ENCODE peak calls at places on chromosomes 4 and X, in six cellular contexts. One of them, this sample, is unnamed.

GRCh38 chrX:19811807-19812604 is 75.4 kb downstream of the SH3KBP1 start:
- DNase-seq in HepG2: no peak
- DNase-seq in breast epithelium: no peak
- DNase-seq in HCT116: no peak
- DNase-seq in prostate gland: no peak
- DNase-seq in upper lobe of left lung: no peak
- DNase-seq in this sample: no peak

GRCh38 chr4:150366487-150366999 is 215.4 kb upstream of the MAB21L2 start:
- DNase-seq in upper lobe of left lung: no peak
- DNase-seq in HepG2: no peak
- DNase-seq in prostate gland: no peak
- DNase-seq in HCT116: no peak
- DNase-seq in breast epithelium: no peak
- DNase-seq in this sample: no peak

GRCh38 chr4:86117781-86118302 is 242.0 kb downstream of the MAPK10 start:
- DNase-seq in HepG2: no peak
- DNase-seq in prostate gland: no peak
- DNase-seq in breast epithelium: no peak
- DNase-seq in upper lobe of left lung: no peak
- DNase-seq in HCT116: no peak
- DNase-seq in this sample: no peak

GRCh38 chrX:134144231-134144630 is 92.8 kb upstream of the CCDC160 start:
- DNase-seq in HepG2: peak; percentile 25
- DNase-seq in upper lobe of left lung: no peak
- DNase-seq in prostate gland: no peak
- DNase-seq in breast epithelium: no peak
- DNase-seq in HCT116: peak; percentile 1
- DNase-seq in this sample: no peak

GRCh38 chr4:158170691-158171455 is 2.0 kb downstream of the GASK1B start:
- DNase-seq in HepG2: peak; percentile 55
- DNase-seq in HCT116: no peak
- DNase-seq in breast epithelium: peak; percentile 75
- DNase-seq in prostate gland: peak; percentile 84
- DNase-seq in upper lobe of left lung: peak; percentile 65
- DNase-seq in this sample: no peak

GRCh38 chr4:119014658-119015057 is 121.0 kb upstream of the MYOZ2 start:
- DNase-seq in HCT116: no peak
- DNase-seq in upper lobe of left lung: no peak
- DNase-seq in prostate gland: no peak
- DNase-seq in breast epithelium: no peak
- DNase-seq in HepG2: no peak
- DNase-seq in this sample: no peak

GRCh38 chr4:1469043-1469442 is 62.8 kb upstream of the NKX1-1 start:
- DNase-seq in upper lobe of left lung: no peak
- DNase-seq in breast epithelium: no peak
- DNase-seq in HepG2: no peak
- DNase-seq in HCT116: no peak
- DNase-seq in prostate gland: no peak
- DNase-seq in this sample: no peak

GRCh38 chrX:51459125-51459524 is 37.3 kb downstream of the NUDT11 start:
- DNase-seq in upper lobe of left lung: no peak
- DNase-seq in prostate gland: no peak
- DNase-seq in HCT116: peak; percentile 18
- DNase-seq in breast epithelium: no peak
- DNase-seq in HepG2: peak; percentile 3
- DNase-seq in this sample: no peak

GRCh38 chr4:6188687-6189305 is 11.6 kb downstream of the JAKMIP1 start:
- DNase-seq in prostate gland: no peak
- DNase-seq in upper lobe of left lung: no peak
- DNase-seq in breast epithelium: no peak
- DNase-seq in HCT116: no peak
- DNase-seq in HepG2: no peak
- DNase-seq in this sample: no peak

GRCh38 chrX:155966876-155967275 is 30.6 kb upstream of the IL9R start:
- DNase-seq in upper lobe of left lung: no peak
- DNase-seq in HCT116: peak; percentile 38
- DNase-seq in HepG2: peak; percentile 54
- DNase-seq in prostate gland: no peak
- DNase-seq in breast epithelium: no peak
- DNase-seq in this sample: no peak

GRCh38 chr4:73970945-73971344 is 10.9 kb downstream of the PF4 start:
- DNase-seq in breast epithelium: no peak
- DNase-seq in HCT116: no peak
- DNase-seq in HepG2: no peak
- DNase-seq in upper lobe of left lung: no peak
- DNase-seq in prostate gland: no peak
- DNase-seq in this sample: no peak

GRCh38 chrX:52839137-52839536 is 28.1 kb downstream of the XAGE5 start:
- DNase-seq in HepG2: no peak
- DNase-seq in prostate gland: no peak
- DNase-seq in HCT116: no peak
- DNase-seq in upper lobe of left lung: no peak
- DNase-seq in breast epithelium: no peak
- DNase-seq in this sample: no peak

GRCh38 chr4:53205970-53206369 is 159.9 kb downstream of the SCFD2 start:
- DNase-seq in HepG2: no peak
- DNase-seq in breast epithelium: no peak
- DNase-seq in HCT116: no peak
- DNase-seq in prostate gland: no peak
- DNase-seq in upper lobe of left lung: no peak
- DNase-seq in this sample: no peak

GRCh38 chr4:59987289-59987688 is 1212.8 kb upstream of the ADGRL3 start:
- DNase-seq in breast epithelium: no peak
- DNase-seq in prostate gland: no peak
- DNase-seq in HepG2: no peak
- DNase-seq in upper lobe of left lung: no peak
- DNase-seq in HCT116: no peak
- DNase-seq in this sample: no peak

GRCh38 chrX:44873415-44874270 is 655 bp downstream of the KDM6A start:
- DNase-seq in HCT116: no peak
- DNase-seq in upper lobe of left lung: peak; percentile 75
- DNase-seq in prostate gland: peak; percentile 8
- DNase-seq in breast epithelium: peak; percentile 36
- DNase-seq in HepG2: no peak
- DNase-seq in this sample: no peak

GRCh38 chr4:86543560-86544312 is 50.4 kb upstream of the PTPN13 start:
- DNase-seq in HCT116: no peak
- DNase-seq in prostate gland: no peak
- DNase-seq in breast epithelium: no peak
- DNase-seq in upper lobe of left lung: no peak
- DNase-seq in HepG2: no peak
- DNase-seq in this sample: no peak

GRCh38 chrX:145405012-145405411 is 157.7 kb downstream of the SPANXN1 start:
- DNase-seq in breast epithelium: no peak
- DNase-seq in HepG2: peak; percentile 1
- DNase-seq in HCT116: peak; percentile 1
- DNase-seq in prostate gland: no peak
- DNase-seq in upper lobe of left lung: no peak
- DNase-seq in this sample: peak; percentile 38

GRCh38 chrX:7943600-7944245 is 16.5 kb upstream of the PNPLA4 start:
- DNase-seq in breast epithelium: no peak
- DNase-seq in prostate gland: peak; percentile 17
- DNase-seq in upper lobe of left lung: peak; percentile 41
- DNase-seq in HepG2: no peak
- DNase-seq in HCT116: no peak
- DNase-seq in this sample: no peak

GRCh38 chrX:150587585-150588503 is 19.4 kb downstream of the MTM1 start:
- DNase-seq in breast epithelium: no peak
- DNase-seq in upper lobe of left lung: no peak
- DNase-seq in prostate gland: no peak
- DNase-seq in HepG2: no peak
- DNase-seq in HCT116: no peak
- DNase-seq in this sample: no peak

GRCh38 chr4:10204401-10205058 is 87.9 kb upstream of the WDR1 start:
- DNase-seq in HCT116: no peak
- DNase-seq in breast epithelium: no peak
- DNase-seq in HepG2: no peak
- DNase-seq in upper lobe of left lung: no peak
- DNase-seq in prostate gland: no peak
- DNase-seq in this sample: no peak

GRCh38 chr4:108483650-108484049 is 136.7 kb upstream of the RPL34 start:
- DNase-seq in breast epithelium: no peak
- DNase-seq in upper lobe of left lung: no peak
- DNase-seq in HepG2: no peak
- DNase-seq in prostate gland: no peak
- DNase-seq in HCT116: no peak
- DNase-seq in this sample: no peak

GRCh38 chrX:74449322-74449936 is 28.1 kb downstream of the SLC16A2 start:
- DNase-seq in HCT116: peak; percentile 35
- DNase-seq in HepG2: no peak
- DNase-seq in prostate gland: peak; percentile 4
- DNase-seq in breast epithelium: peak; percentile 24
- DNase-seq in upper lobe of left lung: no peak
- DNase-seq in this sample: peak; percentile 7

GRCh38 chrX:43333543-43333942 is 322.6 kb upstream of the MAOA start:
- DNase-seq in HCT116: no peak
- DNase-seq in HepG2: peak; percentile 3
- DNase-seq in prostate gland: no peak
- DNase-seq in breast epithelium: no peak
- DNase-seq in upper lobe of left lung: no peak
- DNase-seq in this sample: no peak

DNA sequence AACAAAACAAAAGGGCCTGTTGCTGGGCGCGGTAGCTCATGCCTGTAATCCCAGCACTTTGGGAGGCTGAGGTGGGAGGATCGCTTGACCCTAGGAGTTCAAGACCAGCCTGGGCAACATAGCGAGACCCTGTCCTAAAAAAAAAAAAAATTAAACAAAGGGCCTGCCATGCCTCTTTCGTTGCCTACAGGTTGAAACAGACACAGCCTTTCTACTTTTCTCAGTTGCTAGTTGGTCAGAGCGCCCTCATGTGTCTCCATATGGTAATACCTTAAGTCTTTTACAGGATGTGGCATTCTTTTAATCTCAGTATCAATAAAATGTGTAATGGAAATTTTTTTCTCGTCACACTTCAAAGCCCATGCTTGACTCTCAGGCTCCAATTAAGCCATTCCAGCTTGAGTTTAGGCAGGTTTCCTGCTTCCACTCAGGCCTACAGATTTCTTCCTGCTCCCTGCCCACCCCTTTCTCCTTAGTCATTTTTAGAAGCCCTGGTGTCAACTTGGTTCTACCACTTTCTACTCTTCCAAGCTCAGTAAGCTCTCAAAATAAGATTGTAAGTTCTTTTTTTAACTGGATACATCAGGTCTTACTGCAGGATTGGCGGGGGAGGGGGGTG is 4.6 kb upstream of the SOWAHD start:
- DNase-seq in HepG2: peak; percentile 25
- DNase-seq in HCT116: peak; percentile 48
- DNase-seq in prostate gland: no peak
- DNase-seq in upper lobe of left lung: no peak
- DNase-seq in breast epithelium: no peak
- DNase-seq in this sample: peak; percentile 27
- H3K36me3 ChIP-seq in HepG2: no peaks in the 10 kb centered on the region
- H3K36me3 ChIP-seq in HCT116: no peaks in the 10 kb centered on the region
- H3K36me3 ChIP-seq in prostate gland: no peaks in the 10 kb centered on the region
- H3K36me3 ChIP-seq in upper lobe of left lung: no peaks in the 10 kb centered on the region
- H3K36me3 ChIP-seq in breast epithelium: no peaks in the 10 kb centered on the region
- H3K36me3 ChIP-seq in this sample: no peaks in the 10 kb centered on the region

GRCh38 chr4:38003628-38004027 is 43.4 kb downstream of the PTTG2 start:
- DNase-seq in HCT116: no peak
- DNase-seq in breast epithelium: no peak
- DNase-seq in prostate gland: no peak
- DNase-seq in upper lobe of left lung: no peak
- DNase-seq in HepG2: no peak
- DNase-seq in this sample: no peak

GRCh38 chr4:38002451-38003071 is 42.4 kb downstream of the PTTG2 start:
- DNase-seq in prostate gland: no peak
- DNase-seq in breast epithelium: no peak
- DNase-seq in HepG2: no peak
- DNase-seq in upper lobe of left lung: no peak
- DNase-seq in HCT116: no peak
- DNase-seq in this sample: no peak

GRCh38 chr4:38004887-38005286 is 44.7 kb downstream of the PTTG2 start:
- DNase-seq in prostate gland: no peak
- DNase-seq in HCT116: no peak
- DNase-seq in HepG2: no peak
- DNase-seq in upper lobe of left lung: no peak
- DNase-seq in breast epithelium: no peak
- DNase-seq in this sample: no peak

GRCh38 chr4:38003102-38003501 is 42.9 kb downstream of the PTTG2 start:
- DNase-seq in upper lobe of left lung: no peak
- DNase-seq in HCT116: no peak
- DNase-seq in HepG2: no peak
- DNase-seq in prostate gland: no peak
- DNase-seq in breast epithelium: no peak
- DNase-seq in this sample: no peak

GRCh38 chr4:38004062-38004461 is 43.9 kb downstream of the PTTG2 start:
- DNase-seq in upper lobe of left lung: no peak
- DNase-seq in prostate gland: no peak
- DNase-seq in breast epithelium: no peak
- DNase-seq in HCT116: no peak
- DNase-seq in HepG2: no peak
- DNase-seq in this sample: no peak
- H3K4me1 ChIP-seq in upper lobe of left lung: peaks cover 11% of the 10 kb centered on the region
- H3K4me1 ChIP-seq in prostate gland: peaks cover 8% of the 10 kb centered on the region
- H3K4me1 ChIP-seq in breast epithelium: no peaks in the 10 kb centered on the region
- H3K4me1 ChIP-seq in HCT116: peaks cover 3% of the 10 kb centered on the region
- H3K4me1 ChIP-seq in HepG2: peaks cover 21% of the 10 kb centered on the region
- H3K4me1 ChIP-seq in this sample: no peaks in the 10 kb centered on the region

DNA sequence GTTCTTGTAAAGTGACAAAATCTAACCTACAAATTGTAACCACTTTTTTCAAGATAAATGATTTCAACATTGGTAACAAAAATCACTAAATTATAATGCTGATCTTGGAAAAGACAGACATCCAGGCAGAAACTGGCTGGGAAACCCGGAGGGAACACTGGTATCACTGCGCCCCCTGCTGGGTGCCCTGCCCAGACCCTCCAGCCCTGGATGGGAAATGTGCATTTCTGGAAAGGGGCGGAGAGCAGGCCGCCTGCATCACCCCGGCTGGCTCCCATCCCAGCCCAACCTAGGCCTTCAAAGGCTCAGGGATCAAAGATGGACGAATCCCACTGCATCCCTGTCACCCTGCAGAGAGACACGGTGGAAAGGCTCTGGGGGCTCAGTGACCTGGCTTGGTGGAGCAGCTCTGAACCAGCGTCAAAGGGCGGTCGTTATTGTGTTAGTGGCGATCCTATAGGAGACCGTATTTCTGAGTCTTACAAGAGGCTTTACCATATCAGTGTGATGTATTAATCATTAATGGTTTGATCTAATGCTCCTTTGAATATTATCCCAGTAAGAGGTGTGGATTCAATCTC is 37.3 kb downstream of the ACOX3 start:
- DNase-seq in prostate gland: peak; percentile 73
- DNase-seq in HCT116: peak; percentile 23
- DNase-seq in upper lobe of left lung: peak; percentile 75
- DNase-seq in breast epithelium: peak; percentile 66
- DNase-seq in HepG2: peak; percentile 48
- DNase-seq in this sample: no peak
- TF ChIP-seq POLR2AphosphoS5 in prostate gland: peak; percentile 61
- TF ChIP-seq POLR2AphosphoS5 in HCT116: no peak
- TF ChIP-seq POLR2AphosphoS5 in upper lobe of left lung: no peak
- TF ChIP-seq POLR2AphosphoS5 in breast epithelium: peak; percentile 26
- TF ChIP-seq POLR2AphosphoS5 in HepG2: no peak
- TF ChIP-seq POLR2AphosphoS5 in this sample: no peak

GRCh38 chr4:13322681-13323101 is 161.4 kb downstream of the RAB28 start:
- DNase-seq in breast epithelium: no peak
- DNase-seq in prostate gland: no peak
- DNase-seq in upper lobe of left lung: no peak
- DNase-seq in HepG2: no peak
- DNase-seq in HCT116: no peak
- DNase-seq in this sample: no peak
- H3K36me3 ChIP-seq in breast epithelium: no peaks in the 10 kb centered on the region
- H3K36me3 ChIP-seq in prostate gland: no peaks in the 10 kb centered on the region
- H3K36me3 ChIP-seq in upper lobe of left lung: no peaks in the 10 kb centered on the region
- H3K36me3 ChIP-seq in HepG2: no peaks in the 10 kb centered on the region
- H3K36me3 ChIP-seq in HCT116: no peaks in the 10 kb centered on the region
- H3K36me3 ChIP-seq in this sample: no peaks in the 10 kb centered on the region

This sample was measured in Panc1.